ENCODE peak calls at places on chromosomes 4 and X, in four cellular contexts. One of them, this sample, is unnamed.

GRCh38 chr4:48205092-48205491 is 64.5 kb downstream of the TEC start:
- DNase-seq in activated naive CD4-positive, alpha-beta T cell treated with anti-CD3 and anti-CD28 coated beads, Interleukin-2, amount 50 U/mL, for 72 hours: no peak
- DNase-seq in aorta: no peak
- DNase-seq in AG09319: no peak
- DNase-seq in this sample: no peak

GRCh38 chrX:9997524-9997923 is 30.4 kb downstream of the CLDN34 start:
- DNase-seq in activated naive CD4-positive, alpha-beta T cell treated with anti-CD3 and anti-CD28 coated beads, Interleukin-2, amount 50 U/mL, for 72 hours: no peak
- DNase-seq in aorta: no peak
- DNase-seq in AG09319: no peak
- DNase-seq in this sample: no peak

GRCh38 chrX:118062048-118062789 is 54.4 kb downstream of the KLHL13 start:
- DNase-seq in activated naive CD4-positive, alpha-beta T cell treated with anti-CD3 and anti-CD28 coated beads, Interleukin-2, amount 50 U/mL, for 72 hours: no peak
- DNase-seq in aorta: no peak
- DNase-seq in AG09319: no peak
- DNase-seq in this sample: no peak

GRCh38 chr4:146675171-146675570 is 36.5 kb downstream of the POU4F2 start:
- DNase-seq in activated naive CD4-positive, alpha-beta T cell treated with anti-CD3 and anti-CD28 coated beads, Interleukin-2, amount 50 U/mL, for 72 hours: no peak
- DNase-seq in aorta: no peak
- DNase-seq in AG09319: no peak
- DNase-seq in this sample: no peak

GRCh38 chr4:43234626-43235025 is 342.1 kb downstream of the GRXCR1 start:
- DNase-seq in activated naive CD4-positive, alpha-beta T cell treated with anti-CD3 and anti-CD28 coated beads, Interleukin-2, amount 50 U/mL, for 72 hours: no peak
- DNase-seq in aorta: no peak
- DNase-seq in AG09319: no peak
- DNase-seq in this sample: no peak

GRCh38 chr4:185235480-185236154 is 26.2 kb downstream of the SNX25 start:
- DNase-seq in activated naive CD4-positive, alpha-beta T cell treated with anti-CD3 and anti-CD28 coated beads, Interleukin-2, amount 50 U/mL, for 72 hours: no peak
- DNase-seq in aorta: no peak
- DNase-seq in AG09319: no peak
- DNase-seq in this sample: no peak

GRCh38 chr4:179110356-179110755 is 1668.1 kb upstream of the AGA start:
- DNase-seq in activated naive CD4-positive, alpha-beta T cell treated with anti-CD3 and anti-CD28 coated beads, Interleukin-2, amount 50 U/mL, for 72 hours: no peak
- DNase-seq in aorta: no peak
- DNase-seq in AG09319: no peak
- DNase-seq in this sample: no peak

GRCh38 chr4:55184600-55185523 is 59.5 kb upstream of the KDR start:
- DNase-seq in activated naive CD4-positive, alpha-beta T cell treated with anti-CD3 and anti-CD28 coated beads, Interleukin-2, amount 50 U/mL, for 72 hours: no peak
- DNase-seq in aorta: no peak
- DNase-seq in AG09319: no peak
- DNase-seq in this sample: peak

GRCh38 chr4:123672987-123673386 is 276.4 kb downstream of the SPRY1 start:
- DNase-seq in activated naive CD4-positive, alpha-beta T cell treated with anti-CD3 and anti-CD28 coated beads, Interleukin-2, amount 50 U/mL, for 72 hours: no peak
- DNase-seq in aorta: no peak
- DNase-seq in AG09319: no peak
- DNase-seq in this sample: no peak

GRCh38 chrX:153474718-153475117 is 4.3 kb upstream of the HAUS7 start:
- DNase-seq in activated naive CD4-positive, alpha-beta T cell treated with anti-CD3 and anti-CD28 coated beads, Interleukin-2, amount 50 U/mL, for 72 hours: no peak
- DNase-seq in aorta: peak
- DNase-seq in AG09319: no peak
- DNase-seq in this sample: no peak

GRCh38 chr4:41360214-41360910 is 103.6 kb downstream of the UCHL1 start:
- DNase-seq in activated naive CD4-positive, alpha-beta T cell treated with anti-CD3 and anti-CD28 coated beads, Interleukin-2, amount 50 U/mL, for 72 hours: no peak
- DNase-seq in aorta: peak
- DNase-seq in AG09319: no peak
- DNase-seq in this sample: peak

GRCh38 chr4:114146947-114147618 is 167.6 kb upstream of the ARSJ start:
- DNase-seq in activated naive CD4-positive, alpha-beta T cell treated with anti-CD3 and anti-CD28 coated beads, Interleukin-2, amount 50 U/mL, for 72 hours: no peak
- DNase-seq in aorta: peak
- DNase-seq in AG09319: no peak
- DNase-seq in this sample: no peak

GRCh38 chr4:44583393-44583792 is 68.0 kb downstream of the YIPF7 start:
- DNase-seq in activated naive CD4-positive, alpha-beta T cell treated with anti-CD3 and anti-CD28 coated beads, Interleukin-2, amount 50 U/mL, for 72 hours: no peak
- DNase-seq in aorta: no peak
- DNase-seq in AG09319: no peak
- DNase-seq in this sample: no peak

GRCh38 chr4:80322716-80323115 is 12.8 kb upstream of the CFAP299 start:
- DNase-seq in activated naive CD4-positive, alpha-beta T cell treated with anti-CD3 and anti-CD28 coated beads, Interleukin-2, amount 50 U/mL, for 72 hours: no peak
- DNase-seq in aorta: no peak
- DNase-seq in AG09319: no peak
- DNase-seq in this sample: peak

GRCh38 chrX:5051831-5052491 is 1176.7 kb downstream of the NLGN4X start:
- DNase-seq in activated naive CD4-positive, alpha-beta T cell treated with anti-CD3 and anti-CD28 coated beads, Interleukin-2, amount 50 U/mL, for 72 hours: no peak
- DNase-seq in aorta: peak
- DNase-seq in AG09319: peak
- DNase-seq in this sample: no peak

GRCh38 chrX:149527705-149528104 is 13.1 kb upstream of the EOLA1 start:
- DNase-seq in activated naive CD4-positive, alpha-beta T cell treated with anti-CD3 and anti-CD28 coated beads, Interleukin-2, amount 50 U/mL, for 72 hours: no peak
- DNase-seq in aorta: no peak
- DNase-seq in AG09319: no peak
- DNase-seq in this sample: no peak

GRCh38 chr4:67558493-67558892 is at the start of gene STAP1:
- DNase-seq in activated naive CD4-positive, alpha-beta T cell treated with anti-CD3 and anti-CD28 coated beads, Interleukin-2, amount 50 U/mL, for 72 hours: no peak
- DNase-seq in aorta: no peak
- DNase-seq in AG09319: no peak
- DNase-seq in this sample: no peak

GRCh38 chr4:136441629-136442282 is 1090.5 kb downstream of the PCDH18 start:
- DNase-seq in activated naive CD4-positive, alpha-beta T cell treated with anti-CD3 and anti-CD28 coated beads, Interleukin-2, amount 50 U/mL, for 72 hours: no peak
- DNase-seq in aorta: no peak
- DNase-seq in AG09319: no peak
- DNase-seq in this sample: no peak

GRCh38 chr4:866761-867390 is 40.9 kb upstream of the CPLX1 start:
- DNase-seq in activated naive CD4-positive, alpha-beta T cell treated with anti-CD3 and anti-CD28 coated beads, Interleukin-2, amount 50 U/mL, for 72 hours: no peak
- DNase-seq in aorta: no peak
- DNase-seq in AG09319: no peak
- DNase-seq in this sample: no peak

GRCh38 chrX:31240982-31241381 is 169.1 kb upstream of the FTHL17 start:
- DNase-seq in activated naive CD4-positive, alpha-beta T cell treated with anti-CD3 and anti-CD28 coated beads, Interleukin-2, amount 50 U/mL, for 72 hours: no peak
- DNase-seq in aorta: no peak
- DNase-seq in AG09319: no peak
- DNase-seq in this sample: no peak

GRCh38 chr4:183434264-183435045 is 10.0 kb upstream of the CDKN2AIP start:
- DNase-seq in activated naive CD4-positive, alpha-beta T cell treated with anti-CD3 and anti-CD28 coated beads, Interleukin-2, amount 50 U/mL, for 72 hours: no peak
- DNase-seq in aorta: no peak
- DNase-seq in AG09319: no peak
- DNase-seq in this sample: peak

This sample was measured in COR-L47.